ENCODE peak calls at places on chromosomes 4 and X, in eight cellular contexts. V is amniotic stem cell; S is AG08396; L is activated CD4-positive, alpha-beta T cell treated with anti-CD3 and anti-CD28 coated beads, Interleukin-2, amount 50 U/mL, for 48 hours; I is RWPE2; B is suprapubic skin; M is NCI-H187 treated with DMSO at 0.1 percent for 48 hours; U is activated T-cell treated with anti-CD3 and anti-CD28 coated beads for 1 hour. K is an unnamed sample.

GRCh38 chr4:78441786-78442185 is 109.8 kb upstream of the ANXA3 start:
- DNase-seq in I (no peak), M (no peak), U (no peak), S (no peak), V (no peak), B (no peak), L (no peak), K (no peak)

GRCh38 chr4:62159306-62159705 is 959.2 kb downstream of the ADGRL3 start:
- DNase-seq in L (no peak), B (no peak), S (no peak), I (no peak), U (no peak), M (no peak), V (no peak), K (no peak)

GRCh38 chr4:74418063-74418670 is 26.8 kb upstream of the AREG start:
- DNase-seq in U (no peak), I (peak; percentile 73), V (no peak), M (no peak), L (no peak), S (peak; percentile 38), B (no peak), K (no peak)

GRCh38 chr4:38177035-38177791 is 217.0 kb downstream of the PTTG2 start:
- DNase-seq in S (no peak), B (no peak), V (no peak), M (no peak), U (peak; percentile 27), L (peak; percentile 60), I (no peak), K (peak; percentile 65)

GRCh38 chr4:168451331-168451730 is 29.0 kb downstream of the DDX60L start:
- DNase-seq in L (no peak), U (no peak), V (no peak), B (no peak), I (no peak), M (no peak), S (no peak), K (no peak)

GRCh38 chr4:139550724-139551429 is 5.1 kb downstream of the SETD7 start:
- DNase-seq in M (no peak), I (no peak), B (no peak), S (no peak), U (no peak), L (no peak), V (no peak), K (no peak)

GRCh38 chr4:7384003-7384928 is 50.5 kb downstream of the PSAPL1 start:
- DNase-seq in I (peak; percentile 42), U (no peak), S (no peak), L (no peak), V (no peak), B (peak; percentile 29), M (no peak), K (no peak)

GRCh38 chr4:109432676-109433075 is 939 bp upstream of the SEC24B start:
- DNase-seq in M (no peak), B (no peak), U (no peak), V (peak; percentile 21), L (no peak), S (peak; percentile 36), I (no peak), K (no peak)

GRCh38 chr4:3436798-3437581 is 4.8 kb upstream of the HGFAC start:
- DNase-seq in I (peak; percentile 97), V (peak; percentile 22), M (no peak), L (peak; percentile 40), S (peak; percentile 87), B (no peak), U (no peak), K (no peak)

GRCh38 chr4:124631760-124632159 is 80.8 kb downstream of the ANKRD50 start:
- DNase-seq in B (peak; percentile 59), U (no peak), I (peak; percentile 84), V (peak; percentile 96), M (no peak), L (no peak), S (peak; percentile 67), K (no peak)

GRCh38 chr4:3684546-3684945 is 81.6 kb upstream of the ADRA2C start:
- DNase-seq in U (no peak), L (no peak), M (no peak), V (no peak), B (peak; percentile 29), I (no peak), S (no peak), K (no peak)

GRCh38 chr4:2593003-2593402 is 56.6 kb downstream of the FAM193A start:
- DNase-seq in L (no peak), I (no peak), M (no peak), V (no peak), B (no peak), U (no peak), S (no peak), K (no peak)

GRCh38 chr4:156962551-156962974 is 9.0 kb downstream of the PDGFC start:
- DNase-seq in L (no peak), M (no peak), S (peak; percentile 63), I (no peak), V (no peak), B (no peak), U (no peak), K (no peak)

GRCh38 chrX:1485033-1485432 is 32.3 kb upstream of the ASMTL start:
- DNase-seq in B (peak; percentile 49), I (no peak), V (no peak), S (no peak), M (no peak), U (no peak), L (peak; percentile 2), K (no peak)

GRCh38 chr4:118356731-118357130 is 3.9 kb upstream of the PRSS12 start:
- DNase-seq in V (no peak), S (no peak), B (no peak), I (no peak), M (no peak), L (no peak), U (no peak), K (no peak)